ENCODE peak calls at places on chromosome 16, in six cellular contexts. K, W, A, Z, Y and E are unnamed samples.

GRCh38 chr16:27859020-27859419 is 204.5 kb downstream of the GSG1L start:
- DNase-seq in K (no peak), W (no peak), A (no peak), Z (no peak), Y (no peak), E (no peak)

GRCh38 chr16:87072101-87072500 is 245.1 kb downstream of the C16orf95 start:
- DNase-seq in K (no peak), W (no peak), A (no peak), Z (no peak), Y (no peak), E (no peak)

GRCh38 chr16:426115-426905 is 861 bp downstream of the RAB11FIP3 start:
- DNase-seq in K (peak), W (peak), A (no peak), Z (peak), Y (no peak), E (peak)

GRCh38 chr16:66928702-66929388 is 3.5 kb upstream of the RRAD start:
- DNase-seq in K (peak), W (peak), A (no peak), Z (no peak), Y (no peak), E (no peak)

GRCh38 chr16:71474864-71475263 is 12.8 kb upstream of the ZNF23 start:
- DNase-seq in K (peak), W (peak), A (peak), Z (no peak), Y (no peak), E (no peak)

GRCh38 chr16:27317738-27318398 is 4.1 kb downstream of the IL4R start:
- DNase-seq in K (no peak), W (peak), A (no peak), Z (no peak), Y (no peak), E (no peak)

GRCh38 chr16:55399911-55400310 is 75.9 kb downstream of the IRX6 start:
- DNase-seq in K (peak), W (no peak), A (no peak), Z (no peak), Y (no peak), E (no peak)

GRCh38 chr16:1152651-1153259 is at the start of gene CACNA1H:
- DNase-seq in K (peak), W (peak), A (no peak), Z (no peak), Y (no peak), E (peak)

GRCh38 chr16:1941924-1942809 is 832 bp downstream of the MSRB1 start:
- DNase-seq in K (peak), W (peak), A (no peak), Z (no peak), Y (no peak), E (peak)

GRCh38 chr16:27499659-27500055 is 50.1 kb downstream of the GTF3C1 start:
- DNase-seq in K (no peak), W (peak), A (no peak), Z (no peak), Y (no peak), E (no peak)

GRCh38 chr16:68696514-68696913 is 40.6 kb upstream of the CDH1 start:
- DNase-seq in K (no peak), W (no peak), A (no peak), Z (no peak), Y (no peak), E (no peak)

GRCh38 chr16:66619534-66620418 is 15.3 kb downstream of the CMTM3 start:
- DNase-seq in K (peak), W (peak), A (no peak), Z (no peak), Y (no peak), E (no peak)

GRCh38 chr16:88769617-88770458 is 15.2 kb downstream of the PIEZO1 start:
- DNase-seq in K (peak), W (peak), A (no peak), Z (no peak), Y (no peak), E (peak)

GRCh38 chr16:72221216-72221995 is 49.5 kb upstream of the PMFBP1 start:
- DNase-seq in K (peak), W (peak), A (no peak), Z (no peak), Y (no peak), E (no peak)

GRCh38 chr16:21611178-21611545 is 11.8 kb downstream of the METTL9 start:
- DNase-seq in K (peak), W (no peak), A (no peak), Z (no peak), Y (no peak), E (no peak)

GRCh38 chr16:73062640-73063283 is 14.8 kb upstream of the ZFHX3 start:
- DNase-seq in K (no peak), W (peak), A (no peak), Z (no peak), Y (no peak), E (no peak)

GRCh38 chr16:31213877-31214704 is at the start of gene TRIM72:
- DNase-seq in K (no peak), W (peak), A (no peak), Z (no peak), Y (no peak), E (no peak)

GRCh38 chr16:70454221-70455034 is at the start of gene FCSK:
- DNase-seq in K (peak), W (peak), A (peak), Z (peak), Y (no peak), E (peak)

GRCh38 chr16:27102701-27103575 is 36.2 kb downstream of the C16orf82 start:
- DNase-seq in K (no peak), W (no peak), A (no peak), Z (no peak), Y (no peak), E (no peak)

GRCh38 chr16:87736003-87736382 is 29.8 kb downstream of the KLHDC4 start:
- DNase-seq in K (no peak), W (peak), A (no peak), Z (no peak), Y (no peak), E (no peak)

GRCh38 chr16:28087140-28087660 is 23.7 kb upstream of the GSG1L start:
- DNase-seq in K (no peak), W (peak), A (no peak), Z (no peak), Y (no peak), E (no peak)

GRCh38 chr16:64952177-64952576 is 169.7 kb downstream of the CDH11 start:
- DNase-seq in K (peak), W (peak), A (peak), Z (no peak), Y (no peak), E (no peak)

GRCh38 chr16:69244336-69244735 is 57.4 kb downstream of the SNTB2 start:
- DNase-seq in K (no peak), W (no peak), A (no peak), Z (no peak), Y (no peak), E (no peak)

GRCh38 chr16:1959269-1960039 is at the start of gene NDUFB10:
- DNase-seq in K (peak), W (peak), A (peak), Z (peak), Y (peak), E (peak)

DNA sequence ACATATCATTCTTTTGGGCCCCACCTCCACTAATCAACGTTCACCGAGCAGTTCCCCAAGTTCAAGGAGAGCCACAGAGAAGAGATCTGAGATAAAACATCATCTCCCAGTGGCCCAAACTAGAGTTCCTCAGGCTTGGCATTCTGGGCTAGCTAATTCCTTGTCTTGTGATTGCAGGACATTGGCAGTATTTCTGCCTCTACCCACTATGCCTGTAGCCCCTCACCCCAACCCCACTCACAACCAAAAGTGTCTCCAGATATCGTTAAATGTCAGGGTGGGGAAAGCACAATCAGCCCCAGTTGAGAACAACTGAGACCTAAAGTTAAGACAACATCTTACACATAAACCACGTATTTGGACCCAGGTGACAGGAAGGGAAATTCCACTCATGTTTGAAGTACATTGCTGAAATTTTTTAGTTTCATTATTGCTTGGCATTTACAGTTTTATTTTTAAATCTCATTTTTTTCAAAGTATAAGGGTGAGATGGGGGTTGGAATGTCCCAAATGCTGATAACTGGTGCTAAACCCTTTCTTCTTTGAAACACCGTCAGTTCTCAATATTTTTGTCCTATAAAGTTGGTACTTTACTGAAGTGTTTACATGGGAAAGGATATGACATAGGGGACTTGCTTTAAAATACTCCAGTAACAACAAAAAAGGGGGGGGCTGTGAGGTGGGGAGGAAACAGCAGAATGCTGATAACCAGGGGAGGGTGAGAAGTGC is 13.6 kb downstream of the ZC3H7A start:
- DNase-seq in K (peak), W (no peak), A (no peak), Z (peak), Y (no peak), E (no peak)
- H3K4me3 ChIP-seq in K (peak), W (peak), A (peak), Z (peak), Y (peak), E (no peak)

GRCh38 chr16:57283214-57283955 is 1.1 kb downstream of the PLLP start:
- DNase-seq in K (no peak), W (peak), A (no peak), Z (no peak), Y (no peak), E (peak)
- H3K4me3 ChIP-seq in K (no peak), W (no peak), A (no peak), Z (no peak), Y (no peak), E (peak)

GRCh38 chr16:48559462-48560211 is 50.3 kb downstream of the N4BP1 start:
- DNase-seq in K (no peak), W (no peak), A (no peak), Z (no peak), Y (no peak), E (no peak)

GRCh38 chr16:48560692-48561091 is 49.3 kb downstream of the N4BP1 start:
- DNase-seq in K (no peak), W (no peak), A (no peak), Z (no peak), Y (no peak), E (no peak)

GRCh38 chr16:48562475-48562874 is 47.5 kb downstream of the N4BP1 start:
- DNase-seq in K (no peak), W (no peak), A (no peak), Z (no peak), Y (no peak), E (no peak)

GRCh38 chr16:48564544-48565444 is 45.2 kb downstream of the N4BP1 start:
- DNase-seq in K (no peak), W (no peak), A (no peak), Z (no peak), Y (no peak), E (no peak)

DNA sequence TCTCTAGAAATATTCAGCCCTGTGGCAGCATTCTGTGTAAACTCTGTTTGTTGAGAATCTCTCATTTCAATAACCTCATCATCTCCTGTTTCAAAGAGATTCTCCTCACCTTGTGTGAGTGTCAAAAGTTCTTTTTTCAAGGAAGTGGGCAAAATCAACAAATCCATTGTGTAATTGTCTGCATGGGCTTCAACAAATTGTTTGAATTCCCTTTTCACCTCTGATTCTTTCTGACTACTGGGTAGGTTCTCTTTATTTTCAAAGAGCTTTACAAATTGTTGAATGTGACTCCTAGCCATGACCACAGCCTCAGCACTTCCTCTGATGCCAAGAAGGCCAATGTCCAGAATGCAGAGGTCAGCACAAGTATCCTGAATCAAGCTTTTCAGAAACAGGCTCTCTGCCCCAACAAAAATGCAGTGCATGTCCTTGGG is 48.0 kb downstream of the N4BP1 start:
- DNase-seq in K (peak), W (no peak), A (no peak), Z (no peak), Y (no peak), E (no peak)
- H3K4me3 ChIP-seq in K (no peak), W (no peak), A (no peak), Z (no peak), Y (no peak), E (no peak)

GRCh38 chr16:84985079-84986065 is 26.0 kb downstream of the ZDHHC7 start:
- DNase-seq in K (peak), W (peak), A (peak), Z (no peak), Y (no peak), E (no peak)
- H3K4me3 ChIP-seq in K (no peak), W (no peak), A (no peak), Z (no peak), Y (no peak), E (no peak)

GRCh38 chr16:85998178-85998867 is 99.4 kb downstream of the IRF8 start:
- DNase-seq in K (no peak), W (no peak), A (no peak), Z (no peak), Y (no peak), E (no peak)

GRCh38 chr16:85996843-85997242 is 97.9 kb downstream of the IRF8 start:
- DNase-seq in K (no peak), W (peak), A (no peak), Z (no peak), Y (no peak), E (no peak)

GRCh38 chr16:85994492-85995433 is 95.8 kb downstream of the IRF8 start:
- DNase-seq in K (no peak), W (no peak), A (no peak), Z (no peak), Y (no peak), E (no peak)

GRCh38 chr16:85992779-85993178 is 93.8 kb downstream of the IRF8 start:
- DNase-seq in K (no peak), W (peak), A (no peak), Z (no peak), Y (no peak), E (no peak)

GRCh38 chr16:85995591-85996461 is 96.9 kb downstream of the IRF8 start:
- DNase-seq in K (no peak), W (peak), A (no peak), Z (no peak), Y (no peak), E (no peak)
- H3K4me3 ChIP-seq in K (no peak), W (no peak), A (no peak), Z (no peak), Y (peak), E (no peak)

GRCh38 chr16:84826558-84826941 is 6.8 kb downstream of the CRISPLD2 start:
- DNase-seq in K (peak), W (peak), A (no peak), Z (no peak), Y (no peak), E (peak)
- H3K4me3 ChIP-seq in K (no peak), W (no peak), A (no peak), Z (no peak), Y (no peak), E (no peak)

GRCh38 chr16:3578121-3578520 is 918 bp upstream of the NLRC3 start:
- DNase-seq in K (no peak), W (no peak), A (no peak), Z (no peak), Y (no peak), E (no peak)

GRCh38 chr16:3575491-3575890 is 1.7 kb downstream of the NLRC3 start:
- DNase-seq in K (no peak), W (no peak), A (no peak), Z (no peak), Y (no peak), E (no peak)

GRCh38 chr16:3576211-3576610 is 992 bp downstream of the NLRC3 start:
- DNase-seq in K (no peak), W (no peak), A (no peak), Z (no peak), Y (no peak), E (no peak)

GRCh38 chr16:3578610-3579551 is 1.7 kb upstream of the NLRC3 start:
- DNase-seq in K (no peak), W (peak), A (no peak), Z (peak), Y (no peak), E (no peak)

DNA sequence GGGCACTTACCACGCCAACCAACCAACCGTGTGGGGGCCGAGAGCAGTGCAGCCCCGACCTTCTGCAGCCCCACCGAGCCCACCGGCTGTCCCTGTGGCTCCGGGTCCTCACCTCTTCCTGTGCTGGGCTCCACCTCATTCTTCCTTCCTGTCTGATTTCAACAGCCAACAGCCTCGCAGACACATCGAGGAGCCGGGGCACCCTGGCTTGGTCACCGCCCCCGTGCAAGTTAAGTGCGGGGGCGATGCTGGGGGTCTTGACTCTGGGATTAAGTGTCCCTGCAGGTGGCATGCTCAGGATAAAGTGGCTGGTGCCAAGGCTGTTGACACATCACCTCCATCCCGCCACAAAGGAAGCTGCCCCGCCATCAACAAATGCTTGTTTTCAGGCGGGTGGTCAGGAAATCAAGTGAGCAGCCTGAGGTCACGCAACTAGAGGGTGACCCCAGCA is at the start of gene NLRC3:
- DNase-seq in K (no peak), W (peak), A (no peak), Z (no peak), Y (no peak), E (no peak)
- H3K4me3 ChIP-seq in K (no peak), W (no peak), A (no peak), Z (no peak), Y (peak), E (no peak)